ENCODE peak calls at places on chromosomes 3 and 15, in ten cellular contexts. One of them, this sample, is unnamed.

GRCh38 chr3:107683447-107683846 is 160.7 kb downstream of the BBX start:
- DNase-seq in body of pancreas: no peak
- DNase-seq in right cardiac atrium: no peak
- DNase-seq in MM.1S: no peak
- DNase-seq in substantia nigra: no peak
- DNase-seq in progenitor cell of endocrine pancreas: no peak
- DNase-seq in type B pancreatic cell: no peak
- DNase-seq in ovary: no peak
- DNase-seq in left lung: no peak
- DNase-seq in neural crest cell: no peak
- DNase-seq in this sample: no peak

GRCh38 chr15:28023422-28023821 is 75.7 kb downstream of the OCA2 start:
- DNase-seq in body of pancreas: no peak
- DNase-seq in right cardiac atrium: no peak
- DNase-seq in MM.1S: no peak
- DNase-seq in substantia nigra: no peak
- DNase-seq in progenitor cell of endocrine pancreas: no peak
- DNase-seq in type B pancreatic cell: no peak
- DNase-seq in ovary: no peak
- DNase-seq in left lung: no peak
- DNase-seq in neural crest cell: no peak
- DNase-seq in this sample: no peak

GRCh38 chr15:62812515-62812835 is 230.1 kb upstream of the TPM1 start:
- DNase-seq in body of pancreas: no peak
- DNase-seq in right cardiac atrium: no peak
- DNase-seq in MM.1S: no peak
- DNase-seq in substantia nigra: no peak
- DNase-seq in progenitor cell of endocrine pancreas: no peak
- DNase-seq in type B pancreatic cell: no peak
- DNase-seq in ovary: no peak
- DNase-seq in left lung: no peak
- DNase-seq in neural crest cell: no peak
- DNase-seq in this sample: no peak

GRCh38 chr15:74120426-74120825 is 10.0 kb upstream of the ISLR2 start:
- DNase-seq in body of pancreas: no peak
- DNase-seq in right cardiac atrium: no peak
- DNase-seq in MM.1S: no peak
- DNase-seq in substantia nigra: no peak
- DNase-seq in progenitor cell of endocrine pancreas: no peak
- DNase-seq in type B pancreatic cell: no peak
- DNase-seq in ovary: no peak
- DNase-seq in left lung: no peak
- DNase-seq in neural crest cell: no peak
- DNase-seq in this sample: no peak

GRCh38 chr15:59485036-59485435 is 47.0 kb downstream of the FAM81A start:
- DNase-seq in body of pancreas: no peak
- DNase-seq in right cardiac atrium: no peak
- DNase-seq in MM.1S: no peak
- DNase-seq in substantia nigra: no peak
- DNase-seq in progenitor cell of endocrine pancreas: no peak
- DNase-seq in type B pancreatic cell: no peak
- DNase-seq in ovary: no peak
- DNase-seq in left lung: no peak
- DNase-seq in neural crest cell: no peak
- DNase-seq in this sample: no peak

GRCh38 chr15:81235781-81236507 is 39.3 kb downstream of the IL16 start:
- DNase-seq in body of pancreas: no peak
- DNase-seq in right cardiac atrium: peak; percentile 51
- DNase-seq in MM.1S: no peak
- DNase-seq in substantia nigra: no peak
- DNase-seq in progenitor cell of endocrine pancreas: no peak
- DNase-seq in type B pancreatic cell: no peak
- DNase-seq in ovary: peak; percentile 35
- DNase-seq in left lung: peak; percentile 72
- DNase-seq in neural crest cell: no peak
- DNase-seq in this sample: peak; percentile 98

GRCh38 chr3:194986208-194987043 is 284.5 kb downstream of the XXYLT1 start:
- DNase-seq in body of pancreas: no peak
- DNase-seq in right cardiac atrium: no peak
- DNase-seq in MM.1S: no peak
- DNase-seq in substantia nigra: no peak
- DNase-seq in progenitor cell of endocrine pancreas: no peak
- DNase-seq in type B pancreatic cell: peak; percentile 50
- DNase-seq in ovary: no peak
- DNase-seq in left lung: peak; percentile 52
- DNase-seq in neural crest cell: no peak
- DNase-seq in this sample: no peak

GRCh38 chr3:143226678-143227291 is 107.2 kb downstream of the CHST2 start:
- DNase-seq in body of pancreas: no peak
- DNase-seq in right cardiac atrium: no peak
- DNase-seq in MM.1S: no peak
- DNase-seq in substantia nigra: no peak
- DNase-seq in progenitor cell of endocrine pancreas: no peak
- DNase-seq in type B pancreatic cell: no peak
- DNase-seq in ovary: no peak
- DNase-seq in left lung: no peak
- DNase-seq in neural crest cell: no peak
- DNase-seq in this sample: no peak

GRCh38 chr3:64437126-64437525 is 211.9 kb upstream of the PRICKLE2 start:
- DNase-seq in body of pancreas: no peak
- DNase-seq in right cardiac atrium: no peak
- DNase-seq in MM.1S: no peak
- DNase-seq in substantia nigra: no peak
- DNase-seq in progenitor cell of endocrine pancreas: no peak
- DNase-seq in type B pancreatic cell: no peak
- DNase-seq in ovary: no peak
- DNase-seq in left lung: no peak
- DNase-seq in neural crest cell: no peak
- DNase-seq in this sample: no peak

GRCh38 chr15:90259524-90259923 is 5.9 kb upstream of the NGRN start:
- DNase-seq in body of pancreas: no peak
- DNase-seq in right cardiac atrium: no peak
- DNase-seq in MM.1S: peak; percentile 68
- DNase-seq in substantia nigra: no peak
- DNase-seq in progenitor cell of endocrine pancreas: no peak
- DNase-seq in type B pancreatic cell: no peak
- DNase-seq in ovary: no peak
- DNase-seq in left lung: no peak
- DNase-seq in neural crest cell: no peak
- DNase-seq in this sample: no peak

GRCh38 chr15:74182131-74182530 is 8.6 kb downstream of the ISLR start:
- DNase-seq in body of pancreas: no peak
- DNase-seq in right cardiac atrium: no peak
- DNase-seq in MM.1S: no peak
- DNase-seq in substantia nigra: no peak
- DNase-seq in progenitor cell of endocrine pancreas: no peak
- DNase-seq in type B pancreatic cell: no peak
- DNase-seq in ovary: no peak
- DNase-seq in left lung: peak; percentile 21
- DNase-seq in neural crest cell: no peak
- DNase-seq in this sample: no peak

GRCh38 chr15:29126208-29126536 is 143.4 kb downstream of the NSMCE3 start:
- DNase-seq in body of pancreas: no peak
- DNase-seq in right cardiac atrium: no peak
- DNase-seq in MM.1S: no peak
- DNase-seq in substantia nigra: no peak
- DNase-seq in progenitor cell of endocrine pancreas: no peak
- DNase-seq in type B pancreatic cell: no peak
- DNase-seq in ovary: peak; percentile 10
- DNase-seq in left lung: no peak
- DNase-seq in neural crest cell: no peak
- DNase-seq in this sample: no peak

GRCh38 chr15:63895787-63896218 is 62.1 kb upstream of the HERC1 start:
- DNase-seq in body of pancreas: no peak
- DNase-seq in right cardiac atrium: no peak
- DNase-seq in MM.1S: no peak
- DNase-seq in substantia nigra: no peak
- DNase-seq in progenitor cell of endocrine pancreas: no peak
- DNase-seq in type B pancreatic cell: no peak
- DNase-seq in ovary: no peak
- DNase-seq in left lung: no peak
- DNase-seq in neural crest cell: no peak
- DNase-seq in this sample: no peak

GRCh38 chr3:86954751-86955150 is 36.2 kb downstream of the VGLL3 start:
- DNase-seq in body of pancreas: no peak
- DNase-seq in right cardiac atrium: no peak
- DNase-seq in MM.1S: no peak
- DNase-seq in substantia nigra: no peak
- DNase-seq in progenitor cell of endocrine pancreas: no peak
- DNase-seq in type B pancreatic cell: no peak
- DNase-seq in ovary: no peak
- DNase-seq in left lung: no peak
- DNase-seq in neural crest cell: no peak
- DNase-seq in this sample: no peak

GRCh38 chr3:57956119-57956832 is 51.9 kb upstream of the FLNB start:
- DNase-seq in body of pancreas: no peak
- DNase-seq in right cardiac atrium: no peak
- DNase-seq in MM.1S: no peak
- DNase-seq in substantia nigra: no peak
- DNase-seq in progenitor cell of endocrine pancreas: no peak
- DNase-seq in type B pancreatic cell: no peak
- DNase-seq in ovary: no peak
- DNase-seq in left lung: no peak
- DNase-seq in neural crest cell: no peak
- DNase-seq in this sample: peak; percentile 83

GRCh38 chr15:101124731-101125558 is 126.9 kb downstream of the CHSY1 start:
- DNase-seq in body of pancreas: no peak
- DNase-seq in right cardiac atrium: no peak
- DNase-seq in MM.1S: no peak
- DNase-seq in substantia nigra: no peak
- DNase-seq in progenitor cell of endocrine pancreas: no peak
- DNase-seq in type B pancreatic cell: no peak
- DNase-seq in ovary: no peak
- DNase-seq in left lung: no peak
- DNase-seq in neural crest cell: no peak
- DNase-seq in this sample: peak; percentile 89

GRCh38 chr3:142603340-142603730 is 7.1 kb downstream of the PLS1 start:
- DNase-seq in body of pancreas: no peak
- DNase-seq in right cardiac atrium: no peak
- DNase-seq in MM.1S: no peak
- DNase-seq in substantia nigra: no peak
- DNase-seq in progenitor cell of endocrine pancreas: no peak
- DNase-seq in type B pancreatic cell: no peak
- DNase-seq in ovary: no peak
- DNase-seq in left lung: no peak
- DNase-seq in neural crest cell: no peak
- DNase-seq in this sample: no peak

GRCh38 chr15:80154336-80154735 is 1.5 kb downstream of the FAH start:
- DNase-seq in body of pancreas: no peak
- DNase-seq in right cardiac atrium: no peak
- DNase-seq in MM.1S: no peak
- DNase-seq in substantia nigra: no peak
- DNase-seq in progenitor cell of endocrine pancreas: no peak
- DNase-seq in type B pancreatic cell: no peak
- DNase-seq in ovary: no peak
- DNase-seq in left lung: peak; percentile 60
- DNase-seq in neural crest cell: no peak
- DNase-seq in this sample: no peak

This sample was measured in HT1080.